ENCODE peak calls at places on chromosome 14, in seven cellular contexts. One of them, this sample, is unnamed.
A peak's percentile ranks its signal among the peaks of the same experiment; 100 is the strongest.

GRCh38 chr14:102239231-102239630 is 65.7 kb downstream of the MOK start:
- DNase-seq in ovary: no peak
- DNase-seq in right lobe of liver: no peak
- DNase-seq in suprapubic skin: no peak
- DNase-seq in testis: no peak
- DNase-seq in prostate gland: no peak
- DNase-seq in body of pancreas: no peak
- DNase-seq in this sample: no peak

GRCh38 chr14:30620178-30620577 is 1.9 kb upstream of the SCFD1 start:
- DNase-seq in ovary: no peak
- DNase-seq in testis: no peak
- DNase-seq in prostate gland: no peak
- DNase-seq in right lobe of liver: no peak
- DNase-seq in suprapubic skin: no peak
- DNase-seq in body of pancreas: no peak
- DNase-seq in this sample: no peak

GRCh38 chr14:67359319-67359774 is 257 bp downstream of the ATP6V1D start:
- DNase-seq in body of pancreas: peak; percentile 9
- DNase-seq in ovary: peak; percentile 39
- DNase-seq in right lobe of liver: peak; percentile 40
- DNase-seq in suprapubic skin: peak; percentile 69
- DNase-seq in prostate gland: no peak
- DNase-seq in testis: no peak
- DNase-seq in this sample: peak; percentile 56

GRCh38 chr14:51319181-51319597 is 79.1 kb downstream of the TMX1 start:
- DNase-seq in body of pancreas: no peak
- DNase-seq in suprapubic skin: no peak
- DNase-seq in prostate gland: no peak
- DNase-seq in ovary: no peak
- DNase-seq in testis: no peak
- DNase-seq in right lobe of liver: no peak
- DNase-seq in this sample: no peak

GRCh38 chr14:32230181-32230580 is 27.1 kb upstream of the RNU6-8 start:
- DNase-seq in body of pancreas: no peak
- DNase-seq in testis: no peak
- DNase-seq in right lobe of liver: no peak
- DNase-seq in ovary: no peak
- DNase-seq in suprapubic skin: no peak
- DNase-seq in prostate gland: no peak
- DNase-seq in this sample: no peak

GRCh38 chr14:78446807-78447206 is 276.6 kb downstream of the NRXN3 start:
- DNase-seq in ovary: no peak
- DNase-seq in suprapubic skin: no peak
- DNase-seq in right lobe of liver: no peak
- DNase-seq in testis: no peak
- DNase-seq in body of pancreas: no peak
- DNase-seq in prostate gland: no peak
- DNase-seq in this sample: no peak

GRCh38 chr14:64726585-64726890 is 22.3 kb downstream of the PLEKHG3 start:
- DNase-seq in suprapubic skin: no peak
- DNase-seq in prostate gland: no peak
- DNase-seq in right lobe of liver: peak; percentile 63
- DNase-seq in body of pancreas: peak; percentile 91
- DNase-seq in ovary: peak; percentile 21
- DNase-seq in testis: no peak
- DNase-seq in this sample: peak; percentile 31

GRCh38 chr14:32038876-32039275 is 38.2 kb upstream of the ARHGAP5 start:
- DNase-seq in suprapubic skin: no peak
- DNase-seq in testis: no peak
- DNase-seq in right lobe of liver: no peak
- DNase-seq in ovary: no peak
- DNase-seq in prostate gland: no peak
- DNase-seq in body of pancreas: no peak
- DNase-seq in this sample: no peak

GRCh38 chr14:68619805-68620574 is 172.9 kb downstream of the ZFP36L1 start:
- DNase-seq in right lobe of liver: no peak
- DNase-seq in body of pancreas: no peak
- DNase-seq in ovary: peak; percentile 17
- DNase-seq in testis: no peak
- DNase-seq in suprapubic skin: peak; percentile 31
- DNase-seq in prostate gland: no peak
- DNase-seq in this sample: peak; percentile 83

GRCh38 chr14:95815226-95815690 is 61.4 kb upstream of the TUNAR start:
- DNase-seq in suprapubic skin: no peak
- DNase-seq in testis: no peak
- DNase-seq in ovary: no peak
- DNase-seq in prostate gland: no peak
- DNase-seq in right lobe of liver: no peak
- DNase-seq in body of pancreas: no peak
- DNase-seq in this sample: no peak

GRCh38 chr14:80387563-80387981 is 176.3 kb upstream of the DIO2 start:
- DNase-seq in body of pancreas: no peak
- DNase-seq in right lobe of liver: no peak
- DNase-seq in suprapubic skin: no peak
- DNase-seq in testis: no peak
- DNase-seq in ovary: no peak
- DNase-seq in prostate gland: no peak
- DNase-seq in this sample: no peak

GRCh38 chr14:104721704-104722431 is 2.2 kb upstream of the ADSS1 start:
- DNase-seq in ovary: no peak
- DNase-seq in prostate gland: no peak
- DNase-seq in testis: no peak
- DNase-seq in suprapubic skin: no peak
- DNase-seq in body of pancreas: no peak
- DNase-seq in right lobe of liver: no peak
- DNase-seq in this sample: no peak

GRCh38 chr14:104722938-104723650 is 935 bp upstream of the ADSS1 start:
- DNase-seq in prostate gland: no peak
- DNase-seq in suprapubic skin: no peak
- DNase-seq in ovary: no peak
- DNase-seq in testis: no peak
- DNase-seq in body of pancreas: no peak
- DNase-seq in right lobe of liver: no peak
- DNase-seq in this sample: no peak

GRCh38 chr14:104724407-104724980 is 465 bp downstream of the ADSS1 start:
- DNase-seq in testis: no peak
- DNase-seq in body of pancreas: peak; percentile 52
- DNase-seq in suprapubic skin: no peak
- DNase-seq in ovary: peak; percentile 54
- DNase-seq in right lobe of liver: peak; percentile 79
- DNase-seq in prostate gland: no peak
- DNase-seq in this sample: no peak

GRCh38 chr14:104724981-104725771 is 1.1 kb downstream of the ADSS1 start:
- DNase-seq in suprapubic skin: no peak
- DNase-seq in right lobe of liver: peak; percentile 77
- DNase-seq in body of pancreas: peak; percentile 51
- DNase-seq in ovary: no peak
- DNase-seq in prostate gland: no peak
- DNase-seq in testis: peak; percentile 51
- DNase-seq in this sample: peak; percentile 86

GRCh38 chr14:104723651-104724406 is at the start of gene ADSS1:
- DNase-seq in testis: peak; percentile 67
- DNase-seq in prostate gland: peak; percentile 44
- DNase-seq in suprapubic skin: no peak
- DNase-seq in ovary: peak; percentile 61
- DNase-seq in body of pancreas: peak; percentile 74
- DNase-seq in right lobe of liver: peak; percentile 89
- DNase-seq in this sample: peak; percentile 83
- TF ChIP-seq POLR2A in testis: no peak
- TF ChIP-seq POLR2A in prostate gland: peak; percentile 56
- TF ChIP-seq POLR2A in suprapubic skin: no peak
- TF ChIP-seq POLR2A in ovary: no peak
- TF ChIP-seq POLR2A in body of pancreas: no peak
- TF ChIP-seq POLR2A in right lobe of liver: peak; percentile 84
- TF ChIP-seq POLR2A in this sample: no peak

GRCh38 chr14:74649167-74649566 is 37.1 kb upstream of the LTBP2 start:
- DNase-seq in prostate gland: no peak
- DNase-seq in right lobe of liver: no peak
- DNase-seq in ovary: no peak
- DNase-seq in testis: no peak
- DNase-seq in body of pancreas: no peak
- DNase-seq in suprapubic skin: no peak
- DNase-seq in this sample: no peak
- TF ChIP-seq POLR2A in prostate gland: no peak
- TF ChIP-seq POLR2A in right lobe of liver: no peak
- TF ChIP-seq POLR2A in ovary: no peak
- TF ChIP-seq POLR2A in testis: no peak
- TF ChIP-seq POLR2A in body of pancreas: no peak
- TF ChIP-seq POLR2A in suprapubic skin: no peak
- TF ChIP-seq POLR2A in this sample: no peak

GRCh38 chr14:21510735-21511657 is at the start of gene METTL3:
- DNase-seq in ovary: peak; percentile 97
- DNase-seq in prostate gland: peak; percentile 98
- DNase-seq in body of pancreas: peak; percentile 99
- DNase-seq in right lobe of liver: peak; percentile 94
- DNase-seq in testis: peak; percentile 100
- DNase-seq in suprapubic skin: peak; percentile 98
- DNase-seq in this sample: peak; percentile 98
- TF ChIP-seq POLR2A in ovary: peak; percentile 14
- TF ChIP-seq POLR2A in prostate gland: peak; percentile 32
- TF ChIP-seq POLR2A in body of pancreas: no peak
- TF ChIP-seq POLR2A in right lobe of liver: peak; percentile 65
- TF ChIP-seq POLR2A in testis: no peak
- TF ChIP-seq POLR2A in suprapubic skin: no peak
- TF ChIP-seq POLR2A in this sample: no peak

GRCh38 chr14:60724080-60724618 is at the start of gene SIX4:
- DNase-seq in body of pancreas: peak; percentile 86
- DNase-seq in ovary: peak; percentile 70
- DNase-seq in prostate gland: peak; percentile 94
- DNase-seq in testis: peak; percentile 78
- DNase-seq in suprapubic skin: peak; percentile 59
- DNase-seq in right lobe of liver: peak; percentile 48
- DNase-seq in this sample: peak; percentile 67
- TF ChIP-seq POLR2A in body of pancreas: peak; percentile 51
- TF ChIP-seq POLR2A in ovary: peak; percentile 51
- TF ChIP-seq POLR2A in prostate gland: peak; percentile 94
- TF ChIP-seq POLR2A in testis: no peak
- TF ChIP-seq POLR2A in suprapubic skin: no peak
- TF ChIP-seq POLR2A in right lobe of liver: no peak
- TF ChIP-seq POLR2A in this sample: peak; percentile 20